ENCODE peak calls at places on chromosomes 5 and 9, in seven cellular contexts. X is IMR-90; H is psoas muscle; S is naive thymus-derived CD4-positive, alpha-beta T cell; W is stomach; F is astrocyte; K is SJSA1. P is an unnamed sample.

GRCh38 chr5:181170237-181170830 is 22.9 kb downstream of the OR2V2 start:
- DNase-seq in X (no peak), H (no peak), S (no peak), W (no peak), F (no peak), K (no peak), P (no peak)

GRCh38 chr5:80125962-80126480 is 90.9 kb downstream of the THBS4 start:
- DNase-seq in X (peak; percentile 48), H (no peak), S (no peak), W (no peak), F (peak; percentile 86), K (no peak), P (no peak)

GRCh38 chr5:57499262-57500050 is 16.8 kb upstream of the ACTBL2 start:
- DNase-seq in X (peak; percentile 69), H (no peak), S (no peak), W (no peak), F (peak; percentile 39), K (no peak), P (no peak)

GRCh38 chr5:32642276-32643002 is 57.1 kb downstream of the SUB1 start:
- DNase-seq in X (peak; percentile 61), H (no peak), S (no peak), W (no peak), F (peak; percentile 49), K (no peak), P (no peak)

GRCh38 chr5:112940670-112941069 is 18.6 kb upstream of the REEP5 start:
- DNase-seq in X (no peak), H (no peak), S (no peak), W (no peak), F (no peak), K (no peak), P (no peak)

GRCh38 chr5:132827943-132828673 is 2.3 kb downstream of the SHROOM1 start:
- DNase-seq in X (no peak), H (no peak), S (no peak), W (no peak), F (no peak), K (no peak), P (no peak)

GRCh38 chr5:8332666-8333444 is 463.9 kb downstream of the MTRR start:
- DNase-seq in X (no peak), H (no peak), S (no peak), W (no peak), F (no peak), K (no peak), P (no peak)

GRCh38 chr5:142432369-142432863 is 107.6 kb upstream of the SPRY4 start:
- DNase-seq in X (no peak), H (no peak), S (peak; percentile 16), W (peak; percentile 86), F (no peak), K (peak; percentile 58), P (no peak)

GRCh38 chr5:1251678-1252580 is 26.7 kb downstream of the SLC6A18 start:
- DNase-seq in X (no peak), H (no peak), S (no peak), W (no peak), F (no peak), K (no peak), P (no peak)

GRCh38 chr9:112166176-112167140 is 8.6 kb downstream of the SUSD1 start:
- DNase-seq in X (peak; percentile 14), H (peak; percentile 70), S (no peak), W (no peak), F (peak; percentile 54), K (peak; percentile 49), P (no peak)

GRCh38 chr5:93595420-93596136 is 12.6 kb downstream of the NR2F1 start:
- DNase-seq in X (no peak), H (no peak), S (no peak), W (no peak), F (no peak), K (no peak), P (no peak)
- H3K4me3 ChIP-seq in X (no peak overlapping the region), H (no peak overlapping the region), S (no peak overlapping the region), W (no peak overlapping the region), F (no peak overlapping the region), K (no peak overlapping the region), P (no peak overlapping the region)

GRCh38 chr9:129602598-129603415 is 18.1 kb downstream of the C9orf50 start:
- DNase-seq in X (no peak), H (no peak), S (no peak), W (no peak), F (no peak), K (no peak), P (no peak)

GRCh38 chr9:129606161-129607025 is 14.5 kb downstream of the C9orf50 start:
- DNase-seq in X (no peak), H (no peak), S (no peak), W (no peak), F (no peak), K (no peak), P (no peak)

GRCh38 chr9:129604766-129605163 is 16.1 kb downstream of the C9orf50 start:
- DNase-seq in X (no peak), H (no peak), S (no peak), W (no peak), F (no peak), K (no peak), P (no peak)

GRCh38 chr9:129607026-129607397 is 13.9 kb downstream of the C9orf50 start:
- DNase-seq in X (no peak), H (no peak), S (no peak), W (no peak), F (no peak), K (no peak), P (no peak)

DNA sequence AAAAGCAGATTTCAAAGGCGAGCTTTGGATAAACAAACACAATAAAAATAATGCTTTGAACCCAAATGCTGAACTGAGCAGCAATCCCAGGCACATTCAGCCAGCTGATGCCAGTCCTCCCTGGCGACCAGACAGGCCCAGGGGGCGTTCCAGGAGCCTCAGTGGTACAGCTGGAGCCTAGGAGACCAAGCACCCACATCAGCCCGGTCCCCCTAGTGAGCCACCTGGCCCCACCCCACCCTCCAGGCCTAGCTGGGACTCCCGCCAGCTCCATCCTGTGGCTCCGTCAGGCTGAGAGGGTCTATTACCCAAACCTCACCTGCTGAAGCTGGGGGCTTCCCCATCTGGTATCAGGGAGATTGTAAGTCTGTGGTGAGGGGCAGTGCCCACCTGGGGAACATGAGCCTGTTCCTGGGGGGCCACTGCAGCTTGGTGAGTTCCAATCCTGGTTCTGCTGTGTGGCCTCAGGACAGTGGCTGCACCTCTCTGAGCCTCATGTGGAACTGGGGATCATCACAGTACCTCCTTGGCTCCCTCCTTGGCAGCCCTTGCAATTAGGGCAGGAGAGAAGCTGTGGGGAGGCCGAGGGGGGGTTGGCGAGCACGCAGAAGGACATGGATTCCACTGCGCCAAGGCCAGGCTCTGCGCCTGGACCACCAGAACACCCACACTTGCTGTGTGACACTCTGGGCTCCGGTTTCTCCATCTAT is 16.7 kb downstream of the C9orf50 start:
- DNase-seq in X (no peak), H (no peak), S (no peak), W (no peak), F (no peak), K (no peak), P (no peak)
- H3K27ac ChIP-seq in X (no peak overlapping the region), H (no peak overlapping the region), S (no peak overlapping the region), W (no peak overlapping the region), F (no peak overlapping the region), K (no peak overlapping the region), P (no peak overlapping the region)

GRCh38 chr5:169421677-169422076 is 120.7 kb upstream of the SLIT3 start:
- DNase-seq in X (no peak), H (no peak), S (no peak), W (no peak), F (no peak), K (no peak), P (no peak)

GRCh38 chr5:169424279-169424955 is 123.5 kb upstream of the SLIT3 start:
- DNase-seq in X (no peak), H (no peak), S (no peak), W (no peak), F (no peak), K (no peak), P (no peak)

GRCh38 chr5:169424956-169425318 is 124.0 kb upstream of the SLIT3 start:
- DNase-seq in X (no peak), H (no peak), S (no peak), W (no peak), F (no peak), K (no peak), P (no peak)

GRCh38 chr5:169422087-169422486 is 121.1 kb upstream of the SLIT3 start:
- DNase-seq in X (no peak), H (no peak), S (no peak), W (no peak), F (no peak), K (no peak), P (no peak)

GRCh38 chr5:169423580-169424278 is 122.8 kb upstream of the SLIT3 start:
- DNase-seq in X (no peak), H (no peak), S (no peak), W (no peak), F (no peak), K (no peak), P (no peak)
- H3K27me3 ChIP-seq in X (no peaks in the 10 kb centered on the region), H (no peaks in the 10 kb centered on the region), S (no peaks in the 10 kb centered on the region), W (no peaks in the 10 kb centered on the region), F (no peaks in the 10 kb centered on the region), K (no peaks in the 10 kb centered on the region), P (no peaks in the 10 kb centered on the region)

GRCh38 chr5:54883374-54884194 is 101.8 kb downstream of the ESM1 start:
- DNase-seq in X (peak; percentile 54), H (peak; percentile 61), S (no peak), W (peak; percentile 50), F (peak; percentile 66), K (no peak), P (peak; percentile 86)
- H3K4me3 ChIP-seq in X (peak overlapping the region; percentile 30), H (peak overlapping the region; percentile 79), S (peak overlapping the region; percentile 32), W (peak overlapping the region; percentile 65), F (peak overlapping the region; percentile 51), K (no peak overlapping the region), P (peak overlapping the region; percentile 11)

P was measured in aorta.